ENCODE peak calls at places on chromosomes 6 and 20, in seven cellular contexts. M, Y, E, K, P, R and I are unnamed samples.

GRCh38 chr6:90370493-90370959 is 73.9 kb upstream of the BACH2 start:
- DNase-seq in M (no peak), Y (no peak), E (no peak), K (no peak), P (no peak), R (no peak), I (peak; percentile 59)

GRCh38 chr20:6525447-6526303 is 241.8 kb upstream of the BMP2 start:
- DNase-seq in M (no peak), Y (peak; percentile 11), E (peak; percentile 0), K (peak; percentile 39), P (no peak), R (no peak), I (no peak)

GRCh38 chr6:152124432-152125074 is 317.1 kb downstream of the ESR1 start:
- DNase-seq in M (no peak), Y (peak; percentile 85), E (peak; percentile 52), K (peak; percentile 84), P (no peak), R (no peak), I (peak; percentile 74)

GRCh38 chr6:72219536-72219935 is 333.2 kb downstream of the RIMS1 start:
- DNase-seq in M (no peak), Y (no peak), E (no peak), K (no peak), P (no peak), R (no peak), I (no peak)

GRCh38 chr20:36371391-36371790 is 65.3 kb downstream of the DLGAP4 start:
- DNase-seq in M (no peak), Y (no peak), E (no peak), K (no peak), P (no peak), R (no peak), I (no peak)

GRCh38 chr20:21050710-21051109 is 55.4 kb downstream of the LINC00237 start:
- DNase-seq in M (no peak), Y (no peak), E (no peak), K (no peak), P (no peak), R (no peak), I (no peak)

GRCh38 chr20:56574531-56575142 is 41.6 kb downstream of the FAM209B start:
- DNase-seq in M (no peak), Y (no peak), E (no peak), K (no peak), P (peak; percentile 11), R (no peak), I (peak; percentile 74)

GRCh38 chr6:169802790-169803189 is 51.4 kb downstream of the ERMARD start:
- DNase-seq in M (no peak), Y (no peak), E (no peak), K (no peak), P (no peak), R (no peak), I (no peak)

GRCh38 chr6:145898376-145898775 is 65.8 kb downstream of the SHPRH start:
- DNase-seq in M (no peak), Y (no peak), E (no peak), K (no peak), P (peak; percentile 1), R (no peak), I (peak; percentile 90)

GRCh38 chr20:50521221-50521642 is 11.0 kb downstream of the PTPN1 start:
- DNase-seq in M (no peak), Y (no peak), E (no peak), K (no peak), P (no peak), R (no peak), I (no peak)

GRCh38 chr20:52268184-52268583 is 76.6 kb upstream of the ZFP64 start:
- DNase-seq in M (no peak), Y (no peak), E (peak; percentile 80), K (peak; percentile 6), P (no peak), R (no peak), I (peak; percentile 14)

GRCh38 chr6:52333840-52334200 is 28.1 kb upstream of the PAQR8 start:
- DNase-seq in M (no peak), Y (no peak), E (no peak), K (no peak), P (no peak), R (no peak), I (no peak)

GRCh38 chr20:41034239-41034638 is 5.6 kb downstream of the TOP1 start:
- DNase-seq in M (no peak), Y (no peak), E (no peak), K (no peak), P (no peak), R (no peak), I (no peak)

GRCh38 chr6:74912234-74912633 is 293.6 kb downstream of the COL12A1 start:
- DNase-seq in M (no peak), Y (no peak), E (no peak), K (no peak), P (no peak), R (no peak), I (no peak)

GRCh38 chr20:64149809-64150560 is 14.3 kb upstream of the MYT1 start:
- DNase-seq in M (no peak), Y (no peak), E (no peak), K (no peak), P (no peak), R (no peak), I (no peak)

GRCh38 chr6:37696220-37696840 is 1.4 kb downstream of the MDGA1 start:
- DNase-seq in M (peak; percentile 18), Y (peak; percentile 94), E (no peak), K (peak; percentile 40), P (no peak), R (peak; percentile 31), I (peak; percentile 8)
- H3K4me3 ChIP-seq in M (peak overlapping the region; percentile 65), Y (peak overlapping the region; percentile 85), E (peak overlapping the region; percentile 63), K (peak overlapping the region; percentile 69), P (peak overlapping the region; percentile 63), R (peak overlapping the region; percentile 88), I (peak overlapping the region; percentile 55)

DNA sequence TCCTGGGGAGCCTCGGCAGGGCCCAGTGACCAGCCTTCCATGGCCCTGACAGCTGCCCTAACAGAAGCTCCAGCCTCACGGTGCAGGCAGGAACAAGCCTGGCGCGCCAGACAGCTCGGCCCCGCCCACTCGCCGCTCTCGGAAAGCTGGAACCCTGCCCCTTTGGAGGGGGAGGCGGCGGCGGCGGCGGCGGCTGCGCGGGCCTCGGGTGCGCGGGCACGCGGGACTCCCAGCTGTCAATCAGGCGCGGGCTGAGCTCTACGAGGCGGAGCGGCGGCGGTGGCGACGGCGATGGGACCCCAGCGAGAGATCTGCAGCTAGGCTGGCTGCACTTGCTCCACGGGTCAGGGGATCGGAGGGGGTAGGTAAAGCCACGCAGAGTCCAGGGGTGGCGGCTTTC is at the start of gene NRSN1:
- DNase-seq in M (no peak), Y (peak; percentile 59), E (peak; percentile 62), K (no peak), P (no peak), R (no peak), I (peak; percentile 2)
- H3K4me3 ChIP-seq in M (no peak within 1 kb of the TSS), Y (no peak within 1 kb of the TSS), E (peak within 1 kb of the TSS; percentile 23), K (no peak within 1 kb of the TSS), P (no peak within 1 kb of the TSS), R (no peak within 1 kb of the TSS), I (no peak within 1 kb of the TSS)

GRCh38 chr6:3228046-3228671 is 706 bp upstream of the TUBB2B start:
- DNase-seq in M (no peak), Y (no peak), E (no peak), K (no peak), P (no peak), R (no peak), I (no peak)

GRCh38 chr6:3227363-3228045 is at the start of gene TUBB2B:
- DNase-seq in M (no peak), Y (peak; percentile 90), E (peak; percentile 92), K (no peak), P (no peak), R (no peak), I (no peak)

GRCh38 chr6:3229566-3230274 is 2.3 kb upstream of the TUBB2B start:
- DNase-seq in M (no peak), Y (no peak), E (no peak), K (no peak), P (no peak), R (no peak), I (no peak)

GRCh38 chr6:3230275-3231212 is 3.1 kb upstream of the TUBB2B start:
- DNase-seq in M (no peak), Y (no peak), E (peak; percentile 80), K (peak; percentile 25), P (no peak), R (no peak), I (no peak)

DNA sequence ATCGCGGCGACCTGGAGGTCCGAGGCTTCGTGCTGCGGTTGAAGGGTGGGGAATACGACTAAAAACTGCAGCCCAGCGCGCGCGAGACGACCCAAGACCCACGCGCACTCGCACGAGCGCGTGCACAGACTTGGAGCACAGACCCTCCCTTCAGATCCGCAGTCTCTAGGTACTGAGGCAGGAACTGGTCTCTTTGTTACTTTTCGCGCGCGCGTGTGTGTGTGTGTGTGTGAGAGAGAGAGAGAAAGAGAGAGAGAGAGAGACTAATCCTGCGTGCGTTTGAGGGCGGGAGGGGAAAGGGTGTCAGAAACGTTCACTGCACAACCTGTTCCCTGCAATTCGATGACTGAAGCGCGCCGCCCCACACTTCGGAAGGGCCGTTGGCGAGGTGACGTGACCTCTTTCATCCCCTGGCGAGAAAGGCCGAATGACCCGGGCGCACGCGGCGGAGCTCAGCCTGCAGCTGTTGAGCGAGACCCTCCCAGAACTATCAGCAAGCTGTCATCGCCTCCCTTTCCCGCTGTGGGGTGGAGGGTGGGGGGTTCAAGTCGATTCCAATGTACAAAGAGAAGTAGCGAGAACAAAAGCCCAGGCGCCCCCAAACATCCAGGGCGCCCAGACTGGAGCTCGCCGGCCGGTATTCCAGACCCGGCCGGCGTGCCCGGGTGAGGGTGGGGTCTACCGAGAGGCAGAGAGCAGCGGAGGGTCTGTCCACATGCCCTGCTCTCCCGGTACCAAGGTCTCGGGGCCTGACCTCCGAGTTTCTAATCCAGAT is 1.5 kb upstream of the TUBB2B start:
- DNase-seq in M (peak; percentile 24), Y (no peak), E (peak; percentile 74), K (no peak), P (no peak), R (no peak), I (no peak)
- H3K4me3 ChIP-seq in M (peak overlapping the region; percentile 47), Y (no peak overlapping the region), E (peak overlapping the region; percentile 85), K (no peak overlapping the region), P (no peak overlapping the region), R (peak overlapping the region; percentile 59), I (no peak overlapping the region)

GRCh38 chr6:82275686-82276085 is 28.1 kb upstream of the IBTK start:
- DNase-seq in M (no peak), Y (no peak), E (no peak), K (no peak), P (no peak), R (no peak), I (no peak)

GRCh38 chr6:82268301-82268846 is 20.8 kb upstream of the IBTK start:
- DNase-seq in M (no peak), Y (no peak), E (peak; percentile 76), K (peak; percentile 23), P (no peak), R (no peak), I (no peak)

GRCh38 chr6:82273295-82273694 is 25.8 kb upstream of the IBTK start:
- DNase-seq in M (no peak), Y (no peak), E (no peak), K (no peak), P (no peak), R (no peak), I (no peak)

DNA sequence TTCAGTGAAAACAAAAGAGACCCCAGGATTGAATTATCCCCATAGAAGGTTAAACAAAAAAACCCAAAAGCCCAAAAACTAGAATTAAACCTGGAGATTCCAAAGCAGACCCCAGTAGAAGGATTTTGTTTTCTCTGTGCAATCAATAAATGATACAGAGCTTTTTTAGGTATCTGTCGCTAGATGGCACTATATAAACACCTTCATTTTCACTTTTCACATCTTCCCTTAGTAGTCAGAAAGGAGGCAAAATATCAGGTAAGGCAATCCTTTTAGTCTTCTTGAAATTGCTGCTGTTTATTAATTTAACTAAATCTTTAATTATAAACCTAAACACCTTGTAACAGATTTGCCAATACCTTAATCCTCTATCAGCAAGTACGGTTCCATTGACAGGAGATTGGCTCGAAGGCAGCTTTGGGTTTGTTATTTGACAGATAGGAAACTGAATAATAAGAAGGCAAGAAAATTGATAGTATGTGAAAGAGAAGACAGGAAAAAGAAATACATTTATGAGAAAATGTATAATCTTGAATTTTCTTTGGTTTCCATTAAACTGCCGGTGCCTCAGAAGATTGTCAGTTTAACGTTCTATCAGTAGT is 23.3 kb upstream of the IBTK start:
- DNase-seq in M (no peak), Y (no peak), E (peak; percentile 75), K (peak; percentile 60), P (no peak), R (no peak), I (peak; percentile 62)
- H3K4me3 ChIP-seq in M (no peak overlapping the region), Y (no peak overlapping the region), E (no peak overlapping the region), K (no peak overlapping the region), P (no peak overlapping the region), R (no peak overlapping the region), I (no peak overlapping the region)